ENCODE peak calls at places on chromosome 7, in nine cellular contexts. J is IMR-90; Y is GM23338; R is left ventricle myocardium inferior; O is OCI-LY7; F is CD4-positive, alpha-beta T cell; Z is lower leg skin; K is left lung; V is nephron progenitor cell. H is an unnamed sample.

GRCh38 chr7:47968852-47969774 is 10.3 kb downstream of the HUS1 start:
- DNase-seq in J (peak), Y (peak), R (peak), O (peak), F (peak), Z (no peak), K (no peak), V (peak), H (peak)

GRCh38 chr7:28986723-28987122 is 28.6 kb upstream of the TRIL start:
- DNase-seq in J (peak), Y (no peak), R (no peak), O (no peak), F (no peak), Z (no peak), K (no peak), V (no peak), H (no peak)

GRCh38 chr7:12130664-12131063 is 80.4 kb upstream of the TMEM106B start:
- DNase-seq in J (no peak), Y (no peak), R (no peak), O (no peak), F (no peak), Z (no peak), K (no peak), V (no peak), H (no peak)

GRCh38 chr7:47492720-47493119 is 89.2 kb downstream of the TNS3 start:
- DNase-seq in J (no peak), Y (no peak), R (no peak), O (no peak), F (no peak), Z (no peak), K (no peak), V (no peak), H (no peak)

GRCh38 chr7:117332031-117332430 is 9.2 kb upstream of the WNT2 start:
- DNase-seq in J (no peak), Y (no peak), R (no peak), O (no peak), F (no peak), Z (no peak), K (no peak), V (no peak), H (no peak)

GRCh38 chr7:139739863-139740597 is 37.8 kb downstream of the HIPK2 start:
- DNase-seq in J (no peak), Y (no peak), R (peak), O (no peak), F (no peak), Z (peak), K (no peak), V (no peak), H (no peak)

GRCh38 chr7:155188357-155188756 is 109.3 kb upstream of the INSIG1 start:
- DNase-seq in J (no peak), Y (no peak), R (no peak), O (no peak), F (no peak), Z (no peak), K (no peak), V (no peak), H (no peak)

GRCh38 chr7:128236924-128237586 is 4.0 kb upstream of the LEP start:
- DNase-seq in J (peak), Y (peak), R (no peak), O (peak), F (no peak), Z (no peak), K (no peak), V (no peak), H (no peak)

GRCh38 chr7:3482147-3482921 is 181.3 kb downstream of the SDK1 start:
- DNase-seq in J (peak), Y (peak), R (no peak), O (peak), F (no peak), Z (no peak), K (no peak), V (peak), H (no peak)

GRCh38 chr7:2196381-2197378 is 36.1 kb downstream of the MAD1L1 start:
- DNase-seq in J (no peak), Y (no peak), R (no peak), O (no peak), F (no peak), Z (peak), K (no peak), V (no peak), H (no peak)

GRCh38 chr7:14717711-14718304 is 184.7 kb downstream of the DGKB start:
- DNase-seq in J (peak), Y (peak), R (no peak), O (no peak), F (no peak), Z (no peak), K (no peak), V (no peak), H (no peak)

GRCh38 chr7:98348726-98349474 is 52.0 kb downstream of the BAIAP2L1 start:
- DNase-seq in J (no peak), Y (peak), R (no peak), O (no peak), F (no peak), Z (no peak), K (no peak), V (no peak), H (no peak)

GRCh38 chr7:24828871-24829661 is 71.8 kb upstream of the GSDME start:
- DNase-seq in J (no peak), Y (no peak), R (no peak), O (no peak), F (no peak), Z (no peak), K (no peak), V (no peak), H (no peak)

GRCh38 chr7:7664344-7664743 is 23.8 kb downstream of the UMAD1 start:
- DNase-seq in J (no peak), Y (no peak), R (no peak), O (no peak), F (no peak), Z (no peak), K (no peak), V (no peak), H (no peak)

GRCh38 chr7:94064541-94065191 is 60.5 kb upstream of the BET1 start:
- DNase-seq in J (peak), Y (peak), R (no peak), O (no peak), F (no peak), Z (no peak), K (no peak), V (no peak), H (no peak)

GRCh38 chr7:151793991-151794507 is 82.9 kb downstream of the PRKAG2 start:
- DNase-seq in J (no peak), Y (no peak), R (peak), O (no peak), F (no peak), Z (no peak), K (peak), V (no peak), H (no peak)

GRCh38 chr7:127930341-127931328 is 100.6 kb downstream of the LRRC4 start:
- DNase-seq in J (no peak), Y (no peak), R (no peak), O (peak), F (no peak), Z (no peak), K (no peak), V (no peak), H (no peak)

GRCh38 chr7:121440857-121441503 is 44.9 kb upstream of the FAM3C start:
- DNase-seq in J (no peak), Y (no peak), R (peak), O (no peak), F (no peak), Z (no peak), K (peak), V (no peak), H (no peak)

GRCh38 chr7:32298403-32299132 is 191.6 kb downstream of the LSM5 start:
- DNase-seq in J (no peak), Y (peak), R (peak), O (no peak), F (no peak), Z (no peak), K (peak), V (peak), H (no peak)

DNA sequence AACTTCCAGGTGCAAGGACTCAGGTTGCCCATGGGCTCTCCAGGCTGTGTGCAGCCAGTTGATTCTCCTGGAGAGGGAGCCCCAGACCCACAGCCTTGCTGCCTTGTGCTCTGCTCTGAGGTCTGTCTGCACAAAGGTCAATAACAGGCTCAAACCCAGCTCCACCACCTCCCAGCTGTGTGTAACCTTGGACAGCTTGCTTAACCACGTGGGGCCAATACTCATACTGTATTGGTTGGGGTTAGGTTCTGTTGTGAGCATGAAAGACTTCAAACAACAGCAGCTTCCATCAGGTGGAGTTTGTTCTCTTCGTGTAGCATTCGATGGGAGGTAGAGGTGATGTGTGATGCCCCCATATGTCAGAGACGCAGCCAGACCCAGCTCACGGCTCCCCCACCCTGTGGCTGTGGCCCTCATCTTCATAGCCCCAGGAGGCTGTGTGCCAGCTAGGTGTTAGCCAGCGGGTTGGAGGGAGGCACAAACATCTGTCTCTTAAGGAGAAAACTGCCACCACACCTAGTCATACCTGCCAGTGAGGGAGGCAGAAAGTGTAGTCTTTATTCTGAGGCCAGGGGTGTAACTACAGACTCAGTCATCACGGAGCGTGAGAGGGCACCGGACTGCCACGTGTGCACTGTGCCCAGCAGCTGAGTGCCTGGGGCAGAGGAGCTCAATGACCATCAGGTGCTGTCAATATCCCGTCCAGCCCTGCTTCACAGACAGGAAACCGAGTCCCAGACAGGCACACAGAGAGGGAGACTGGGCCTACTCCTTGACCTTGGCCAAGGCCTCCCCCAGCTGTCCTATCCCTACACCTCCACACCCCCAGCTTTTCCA is 8.0 kb upstream of the POLD2 start:
- DNase-seq in J (no peak), Y (peak), R (peak), O (peak), F (no peak), Z (no peak), K (peak), V (peak), H (no peak)
- TF ChIP-seq CTCF in J (peak), Y (peak), R (peak), O (peak), F (no peak), Z (no peak), K (no peak), V (peak), H (no peak)

DNA sequence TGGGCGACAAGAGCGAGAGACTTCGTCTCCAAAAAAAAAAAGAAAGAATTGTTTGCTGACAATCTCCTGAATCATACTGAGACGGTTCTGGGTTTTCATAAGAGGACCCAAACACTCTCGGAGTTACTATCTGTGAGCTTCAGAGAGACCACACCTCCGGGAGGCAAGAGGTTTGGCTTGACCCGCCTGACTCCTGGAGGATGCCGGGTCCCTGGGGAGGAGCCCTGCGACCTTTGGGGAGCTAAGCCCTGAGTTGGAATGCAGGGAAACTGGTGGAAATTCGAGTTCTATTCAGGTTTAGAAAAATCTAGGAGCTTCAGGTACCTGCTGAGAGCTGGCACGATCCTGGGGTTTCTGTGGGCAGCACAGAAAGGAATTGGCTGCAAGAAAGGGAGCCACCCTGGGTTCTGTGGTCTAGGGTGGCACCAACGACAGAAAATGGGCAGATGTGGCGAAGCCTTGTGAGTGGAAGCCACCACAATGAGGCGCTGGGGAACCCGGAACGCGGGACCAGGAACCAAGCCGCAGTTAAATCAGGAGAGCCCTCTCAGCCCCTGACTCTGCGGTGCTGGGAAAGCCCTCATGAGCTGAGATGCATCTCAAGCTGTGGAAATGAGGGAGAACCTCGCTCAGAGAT is 21.9 kb upstream of the GATAD1 start:
- DNase-seq in J (no peak), Y (peak), R (no peak), O (no peak), F (peak), Z (no peak), K (no peak), V (peak), H (no peak)
- TF ChIP-seq CTCF in J (no peak), Y (peak), R (no peak), O (no peak), F (no peak), Z (no peak), K (no peak), V (no peak), H (no peak)

GRCh38 chr7:50068026-50068425 is 25.0 kb downstream of the ZPBP start:
- DNase-seq in J (no peak), Y (peak), R (no peak), O (peak), F (peak), Z (no peak), K (no peak), V (no peak), H (no peak)
- TF ChIP-seq CTCF in J (no peak), Y (no peak), R (peak), O (peak), F (peak), Z (no peak), K (peak), V (peak), H (peak)

GRCh38 chr7:42023216-42023724 is 213.7 kb downstream of the GLI3 start:
- DNase-seq in J (no peak), Y (no peak), R (no peak), O (no peak), F (no peak), Z (no peak), K (no peak), V (peak), H (no peak)
- TF ChIP-seq CTCF in J (no peak), Y (no peak), R (no peak), O (no peak), F (no peak), Z (no peak), K (no peak), V (no peak), H (no peak)

GRCh38 chr7:96598421-96598820 is 111.2 kb downstream of the SEM1 start:
- DNase-seq in J (no peak), Y (no peak), R (no peak), O (no peak), F (no peak), Z (no peak), K (no peak), V (no peak), H (no peak)

GRCh38 chr7:96591159-96591899 is 118.3 kb downstream of the SEM1 start:
- DNase-seq in J (no peak), Y (peak), R (no peak), O (no peak), F (no peak), Z (no peak), K (no peak), V (no peak), H (no peak)

GRCh38 chr7:96591900-96592676 is 117.6 kb downstream of the SEM1 start:
- DNase-seq in J (no peak), Y (peak), R (no peak), O (no peak), F (no peak), Z (no peak), K (no peak), V (no peak), H (no peak)

GRCh38 chr7:96599288-96599936 is 110.2 kb downstream of the SEM1 start:
- DNase-seq in J (no peak), Y (no peak), R (no peak), O (no peak), F (no peak), Z (no peak), K (no peak), V (peak), H (no peak)

DNA sequence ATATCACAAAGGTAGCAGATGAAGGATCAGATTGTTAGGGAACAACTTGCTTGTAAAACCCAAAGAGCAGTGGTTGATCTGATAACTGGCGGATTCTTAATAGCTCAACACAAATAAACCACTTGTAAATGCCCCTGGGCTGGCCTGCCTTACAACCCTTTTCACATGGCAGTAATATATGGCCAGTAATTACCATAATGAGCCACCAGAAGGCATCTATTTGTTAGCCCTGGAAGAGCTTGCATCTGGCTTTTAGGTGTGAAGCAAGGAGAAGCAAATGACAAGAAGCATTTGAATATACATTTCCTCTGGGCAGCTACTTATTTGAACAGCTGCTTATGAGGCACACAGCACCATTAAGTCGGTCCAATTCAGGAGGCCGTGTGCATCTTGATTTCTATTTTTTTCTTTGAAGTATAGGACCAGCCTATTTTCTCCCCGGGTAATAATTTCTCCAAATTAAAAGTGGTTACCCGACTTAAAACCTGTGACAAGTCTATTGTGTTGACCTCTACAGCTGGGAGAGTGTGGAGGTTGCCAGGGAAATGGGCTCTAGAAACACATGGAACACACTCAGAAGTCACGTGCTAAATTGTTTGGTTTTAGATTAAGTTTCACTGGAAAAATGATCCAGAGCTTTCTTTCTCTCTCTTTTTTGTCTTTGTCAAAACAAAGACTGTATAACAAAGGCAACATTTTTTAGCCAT is 113.4 kb downstream of the SEM1 start:
- DNase-seq in J (no peak), Y (peak), R (no peak), O (no peak), F (no peak), Z (no peak), K (no peak), V (no peak), H (no peak)
- TF ChIP-seq CTCF in J (no peak), Y (no peak), R (peak), O (no peak), F (no peak), Z (no peak), K (no peak), V (no peak), H (no peak)

GRCh38 chr7:91945476-91945875 is 4.8 kb downstream of the AKAP9 start:
- DNase-seq in J (peak), Y (no peak), R (no peak), O (no peak), F (no peak), Z (no peak), K (no peak), V (no peak), H (no peak)

GRCh38 chr7:91940171-91940570 is 491 bp upstream of the AKAP9 start:
- DNase-seq in J (no peak), Y (peak), R (no peak), O (peak), F (peak), Z (no peak), K (no peak), V (peak), H (no peak)

GRCh38 chr7:91941450-91941849 is 788 bp downstream of the AKAP9 start:
- DNase-seq in J (peak), Y (peak), R (peak), O (peak), F (peak), Z (no peak), K (no peak), V (peak), H (peak)

GRCh38 chr7:91942312-91942711 is 1.6 kb downstream of the AKAP9 start:
- DNase-seq in J (no peak), Y (no peak), R (no peak), O (peak), F (no peak), Z (no peak), K (no peak), V (no peak), H (no peak)

GRCh38 chr7:91940572-91941341 is at the start of gene AKAP9:
- DNase-seq in J (peak), Y (peak), R (peak), O (peak), F (peak), Z (peak), K (peak), V (peak), H (peak)
- TF ChIP-seq CTCF in J (no peak), Y (no peak), R (no peak), O (no peak), F (no peak), Z (peak), K (no peak), V (no peak), H (no peak)

GRCh38 chr7:6613706-6614105 is 1.7 kb upstream of the ZNF853 start:
- DNase-seq in J (no peak), Y (no peak), R (no peak), O (no peak), F (no peak), Z (no peak), K (no peak), V (no peak), H (no peak)
- TF ChIP-seq CTCF in J (no peak), Y (no peak), R (no peak), O (no peak), F (no peak), Z (no peak), K (no peak), V (no peak), H (no peak)

GRCh38 chr7:44307301-44307900 is 18.0 kb downstream of the CAMK2B start:
- DNase-seq in J (peak), Y (peak), R (no peak), O (peak), F (no peak), Z (peak), K (peak), V (peak), H (no peak)
- TF ChIP-seq CTCF in J (peak), Y (peak), R (peak), O (peak), F (no peak), Z (no peak), K (no peak), V (no peak), H (no peak)

GRCh38 chr7:44224951-44225565 is 24.3 kb downstream of the YKT6 start:
- DNase-seq in J (no peak), Y (no peak), R (no peak), O (no peak), F (no peak), Z (no peak), K (peak), V (no peak), H (no peak)

GRCh38 chr7:44224216-44224950 is 23.6 kb downstream of the YKT6 start:
- DNase-seq in J (no peak), Y (no peak), R (no peak), O (no peak), F (no peak), Z (no peak), K (peak), V (no peak), H (no peak)

GRCh38 chr7:44227911-44228310 is 27.1 kb downstream of the YKT6 start:
- DNase-seq in J (no peak), Y (no peak), R (no peak), O (no peak), F (no peak), Z (no peak), K (peak), V (no peak), H (no peak)

GRCh38 chr7:44225566-44226395 is 25.0 kb downstream of the YKT6 start:
- DNase-seq in J (no peak), Y (no peak), R (no peak), O (no peak), F (no peak), Z (no peak), K (peak), V (no peak), H (no peak)

GRCh38 chr7:44226396-44226753 is 25.6 kb downstream of the YKT6 start:
- DNase-seq in J (no peak), Y (no peak), R (no peak), O (no peak), F (no peak), Z (no peak), K (peak), V (no peak), H (no peak)
- TF ChIP-seq CTCF in J (no peak), Y (no peak), R (no peak), O (no peak), F (no peak), Z (no peak), K (no peak), V (no peak), H (no peak)

GRCh38 chr7:80284848-80285247 is 150.2 kb downstream of the GNAI1 start:
- DNase-seq in J (peak), Y (no peak), R (no peak), O (no peak), F (no peak), Z (no peak), K (no peak), V (no peak), H (no peak)

GRCh38 chr7:80286611-80287010 is 152.0 kb downstream of the GNAI1 start:
- DNase-seq in J (no peak), Y (no peak), R (no peak), O (no peak), F (no peak), Z (no peak), K (no peak), V (no peak), H (no peak)

GRCh38 chr7:80294321-80294720 is 159.7 kb downstream of the GNAI1 start:
- DNase-seq in J (peak), Y (no peak), R (no peak), O (no peak), F (no peak), Z (no peak), K (no peak), V (no peak), H (no peak)

GRCh38 chr7:80287400-80288174 is 153.0 kb downstream of the GNAI1 start:
- DNase-seq in J (no peak), Y (no peak), R (no peak), O (no peak), F (no peak), Z (no peak), K (no peak), V (no peak), H (no peak)

GRCh38 chr7:80288175-80289122 is 153.8 kb downstream of the GNAI1 start:
- DNase-seq in J (peak), Y (peak), R (no peak), O (no peak), F (no peak), Z (no peak), K (no peak), V (peak), H (no peak)
- TF ChIP-seq CTCF in J (peak), Y (peak), R (peak), O (no peak), F (no peak), Z (no peak), K (no peak), V (no peak), H (no peak)